ENCODE peak calls at places on chromosomes 4 and X, in eight cellular contexts. W is AG09319; T is activated CD4-positive, alpha-beta T cell treated with anti-CD3 and anti-CD28 coated beads, Interleukin-2, amount 50 U/mL, for 48 hours; C is SJSA1; R is left colon; J is colonic mucosa; E is activated CD8-positive, alpha-beta memory T cell treated with anti-CD3 and anti-CD28 coated beads for 4 hours; I is substantia nigra. D is an unnamed sample.

GRCh38 chr4:104772849-104773248 is 278.2 kb upstream of the CXXC4 start:
- DNase-seq in R (no peak), W (no peak), T (no peak), C (no peak), E (no peak), J (no peak), I (no peak), D (no peak)

GRCh38 chr4:98027827-98028226 is 115.4 kb downstream of the STPG2 start:
- DNase-seq in E (no peak), W (no peak), C (no peak), I (no peak), T (no peak), J (no peak), R (no peak), D (no peak)

GRCh38 chrX:17192111-17192510 is 182.9 kb upstream of the NHS start:
- DNase-seq in W (no peak), I (no peak), C (no peak), R (no peak), T (no peak), E (no peak), J (no peak), D (no peak)

GRCh38 chrX:28847423-28847822 is 260.2 kb downstream of the IL1RAPL1 start:
- DNase-seq in I (peak; percentile 25), W (no peak), J (no peak), E (no peak), R (no peak), C (no peak), T (no peak), D (no peak)

GRCh38 chrX:118802857-118803256 is 20.8 kb upstream of the ZCCHC12 start:
- DNase-seq in R (no peak), T (no peak), C (no peak), I (no peak), J (no peak), W (no peak), E (no peak), D (no peak)

GRCh38 chrX:13081385-13082285 is 37.2 kb upstream of the FAM9C start:
- DNase-seq in J (no peak), E (no peak), R (no peak), T (no peak), I (no peak), C (no peak), W (no peak), D (no peak)

GRCh38 chr4:144820115-144820514 is 174.2 kb downstream of the HHIP start:
- DNase-seq in E (no peak), T (no peak), J (no peak), I (no peak), C (peak; percentile 41), W (no peak), R (no peak), D (no peak)

GRCh38 chr4:151415978-151416377 is 7.0 kb downstream of the FHIP1A start:
- DNase-seq in C (peak; percentile 32), J (no peak), E (no peak), R (no peak), W (peak; percentile 27), T (no peak), I (no peak), D (no peak)

GRCh38 chr4:5033266-5033945 is 14.1 kb upstream of the CYTL1 start:
- DNase-seq in W (no peak), C (no peak), R (no peak), E (no peak), T (no peak), I (no peak), J (no peak), D (peak; percentile 75)

GRCh38 chrX:72712094-72712755 is 1.9 kb downstream of the PHKA1 start:
- DNase-seq in C (no peak), T (no peak), J (no peak), R (no peak), W (no peak), I (no peak), E (no peak), D (no peak)

GRCh38 chr4:23819041-23819511 is 70.8 kb downstream of the PPARGC1A start:
- DNase-seq in J (no peak), R (no peak), C (no peak), T (no peak), E (no peak), W (no peak), I (no peak), D (no peak)

GRCh38 chr4:7655267-7655548 is 220.5 kb upstream of the PSAPL1 start:
- DNase-seq in T (no peak), I (no peak), E (no peak), W (no peak), R (no peak), C (no peak), J (no peak), D (no peak)

GRCh38 chr4:73414936-73415271 is 10.8 kb downstream of the ALB start:
- DNase-seq in E (no peak), T (no peak), R (no peak), J (no peak), I (no peak), C (no peak), W (no peak), D (no peak)

GRCh38 chrX:131288738-131289511 is at the start of gene IGSF1:
- DNase-seq in R (peak; percentile 5), J (no peak), C (no peak), I (peak; percentile 8), E (no peak), W (no peak), T (no peak), D (no peak)

GRCh38 chr4:102789317-102789717 is 28.5 kb upstream of the MANBA start:
- DNase-seq in R (no peak), E (no peak), T (no peak), J (no peak), W (peak; percentile 7), C (no peak), I (no peak), D (no peak)

GRCh38 chr4:82380344-82380743 is 6.6 kb upstream of the HNRNPD start:
- DNase-seq in C (no peak), T (no peak), I (no peak), W (no peak), J (no peak), R (no peak), E (no peak), D (no peak)

GRCh38 chrX:45006002-45006800 is 133.2 kb downstream of the KDM6A start:
- DNase-seq in E (no peak), J (no peak), W (no peak), I (no peak), R (no peak), T (no peak), C (no peak), D (no peak)

GRCh38 chr4:929970-930625 is 2.0 kb downstream of the GAK start:
- DNase-seq in I (no peak), J (peak; percentile 38), T (peak; percentile 19), E (no peak), W (no peak), C (no peak), R (no peak), D (no peak)

D was measured in pulmonary artery endothelial cell.